ENCODE peak calls at places on chromosomes 12 and 14, in five cellular contexts. One of them, this sample, is unnamed.
A peak's percentile ranks its signal among the peaks of the same experiment; 100 is the strongest.

GRCh38 chr12:132403636-132404434 is 74.4 kb upstream of the GALNT9 start:
- DNase-seq in Peyer's patch: no peak
- DNase-seq in tibial nerve: no peak
- DNase-seq in spleen: no peak
- DNase-seq in heart left ventricle: peak; percentile 54
- DNase-seq in this sample: no peak

GRCh38 chr12:1791104-1791927 is 29.0 kb upstream of the LRTM2 start:
- DNase-seq in heart left ventricle: no peak
- DNase-seq in tibial nerve: peak; percentile 64
- DNase-seq in Peyer's patch: peak; percentile 90
- DNase-seq in spleen: peak; percentile 85
- DNase-seq in this sample: peak; percentile 87

GRCh38 chr14:39006721-39007410 is 96.2 kb downstream of the SEC23A start:
- DNase-seq in tibial nerve: no peak
- DNase-seq in Peyer's patch: no peak
- DNase-seq in spleen: no peak
- DNase-seq in heart left ventricle: no peak
- DNase-seq in this sample: no peak

GRCh38 chr14:104685216-104685997 is 4.0 kb upstream of the INF2 start:
- DNase-seq in spleen: no peak
- DNase-seq in heart left ventricle: peak; percentile 55
- DNase-seq in Peyer's patch: no peak
- DNase-seq in tibial nerve: no peak
- DNase-seq in this sample: no peak

GRCh38 chr14:65927871-65928270 is 515.3 kb downstream of the FUT8 start:
- DNase-seq in spleen: peak; percentile 82
- DNase-seq in Peyer's patch: peak; percentile 79
- DNase-seq in heart left ventricle: no peak
- DNase-seq in tibial nerve: no peak
- DNase-seq in this sample: peak; percentile 44

GRCh38 chr12:22598141-22598762 is 26.7 kb upstream of the ETNK1 start:
- DNase-seq in spleen: no peak
- DNase-seq in heart left ventricle: no peak
- DNase-seq in tibial nerve: no peak
- DNase-seq in Peyer's patch: no peak
- DNase-seq in this sample: no peak

GRCh38 chr12:85657251-85657650 is 179.0 kb downstream of the RASSF9 start:
- DNase-seq in spleen: no peak
- DNase-seq in heart left ventricle: no peak
- DNase-seq in tibial nerve: no peak
- DNase-seq in Peyer's patch: no peak
- DNase-seq in this sample: no peak

GRCh38 chr12:130714091-130714590 is 2.0 kb downstream of the RIMBP2 start:
- DNase-seq in Peyer's patch: peak; percentile 34
- DNase-seq in tibial nerve: no peak
- DNase-seq in heart left ventricle: peak; percentile 37
- DNase-seq in spleen: no peak
- DNase-seq in this sample: no peak

GRCh38 chr12:124504273-124505000 is 63.0 kb downstream of the NCOR2 start:
- DNase-seq in tibial nerve: no peak
- DNase-seq in spleen: no peak
- DNase-seq in Peyer's patch: no peak
- DNase-seq in heart left ventricle: peak; percentile 48
- DNase-seq in this sample: no peak

GRCh38 chr14:53391631-53392030 is 238.5 kb upstream of the DDHD1 start:
- DNase-seq in Peyer's patch: no peak
- DNase-seq in spleen: no peak
- DNase-seq in heart left ventricle: no peak
- DNase-seq in tibial nerve: no peak
- DNase-seq in this sample: no peak

GRCh38 chr12:39145175-39145999 is 240.0 kb upstream of the CPNE8 start:
- DNase-seq in Peyer's patch: peak; percentile 70
- DNase-seq in spleen: peak; percentile 72
- DNase-seq in tibial nerve: peak; percentile 30
- DNase-seq in heart left ventricle: peak; percentile 72
- DNase-seq in this sample: peak; percentile 48

GRCh38 chr14:86430807-86431206 is 900.9 kb downstream of the FLRT2 start:
- DNase-seq in Peyer's patch: no peak
- DNase-seq in heart left ventricle: no peak
- DNase-seq in spleen: no peak
- DNase-seq in tibial nerve: no peak
- DNase-seq in this sample: no peak

GRCh38 chr14:64702493-64703392 is 1.5 kb upstream of the PLEKHG3 start:
- DNase-seq in tibial nerve: no peak
- DNase-seq in spleen: peak; percentile 77
- DNase-seq in heart left ventricle: no peak
- DNase-seq in Peyer's patch: peak; percentile 75
- DNase-seq in this sample: no peak

GRCh38 chr12:1117371-1117770 is 126.3 kb downstream of the ERC1 start:
- DNase-seq in heart left ventricle: no peak
- DNase-seq in spleen: no peak
- DNase-seq in Peyer's patch: no peak
- DNase-seq in tibial nerve: no peak
- DNase-seq in this sample: no peak

GRCh38 chr14:92951912-92952471 is 29.0 kb downstream of the CHGA start:
- DNase-seq in tibial nerve: peak; percentile 78
- DNase-seq in spleen: peak; percentile 95
- DNase-seq in Peyer's patch: peak; percentile 91
- DNase-seq in heart left ventricle: peak; percentile 87
- DNase-seq in this sample: peak; percentile 84

GRCh38 chr12:74836567-74836966 is 298.9 kb downstream of the ATXN7L3B start:
- DNase-seq in spleen: no peak
- DNase-seq in heart left ventricle: no peak
- DNase-seq in Peyer's patch: no peak
- DNase-seq in tibial nerve: no peak
- DNase-seq in this sample: no peak

GRCh38 chr14:79584679-79585078 is 626.6 kb downstream of the DIO2 start:
- DNase-seq in tibial nerve: no peak
- DNase-seq in Peyer's patch: no peak
- DNase-seq in spleen: no peak
- DNase-seq in heart left ventricle: no peak
- DNase-seq in this sample: no peak

GRCh38 chr14:50768220-50768619 is 62.7 kb downstream of the NIN start:
- DNase-seq in Peyer's patch: no peak
- DNase-seq in tibial nerve: no peak
- DNase-seq in spleen: no peak
- DNase-seq in heart left ventricle: no peak
- DNase-seq in this sample: peak; percentile 32

GRCh38 chr12:28708918-28709371 is 440.1 kb upstream of the FAR2 start:
- DNase-seq in Peyer's patch: no peak
- DNase-seq in spleen: no peak
- DNase-seq in heart left ventricle: no peak
- DNase-seq in tibial nerve: peak; percentile 13
- DNase-seq in this sample: no peak

DNA sequence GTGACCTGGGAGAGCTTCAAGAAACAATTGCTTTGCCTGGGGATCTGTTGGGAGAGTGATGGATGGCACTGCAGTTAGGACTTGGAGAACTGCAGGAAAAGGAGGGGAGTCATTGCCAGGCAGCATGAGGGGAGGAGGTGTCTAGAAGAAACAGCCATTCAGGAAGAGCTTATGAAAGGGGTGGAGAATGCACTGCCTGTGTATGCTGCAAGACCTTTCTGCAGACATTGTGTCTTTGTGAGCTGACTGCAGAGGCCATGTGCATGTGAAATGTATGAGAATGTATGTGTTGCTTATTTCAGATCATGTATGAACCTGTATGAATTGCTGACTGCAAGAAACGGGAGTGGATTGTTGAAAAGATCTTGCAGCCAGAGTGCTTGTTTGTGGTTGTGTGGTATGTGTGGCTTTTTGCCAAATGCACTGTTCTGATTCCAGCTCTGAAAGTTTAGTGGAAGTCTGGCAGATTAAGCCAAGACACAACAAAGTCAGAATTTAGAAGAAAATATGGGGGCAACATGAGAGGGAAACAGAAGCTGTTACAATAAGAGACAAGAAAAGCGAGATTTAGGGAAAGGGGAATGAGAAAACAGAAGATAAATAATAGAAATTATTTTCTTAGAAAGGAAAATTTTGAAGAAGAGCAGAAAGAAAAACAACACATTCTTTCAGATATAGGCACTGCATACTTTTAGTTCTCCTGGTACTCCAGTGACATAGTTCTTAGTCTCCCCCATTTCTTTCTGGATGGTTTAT is 9.8 kb upstream of the RIMKLB start:
- DNase-seq in spleen: no peak
- DNase-seq in heart left ventricle: no peak
- DNase-seq in Peyer's patch: no peak
- DNase-seq in tibial nerve: no peak
- DNase-seq in this sample: peak; percentile 27
- TF ChIP-seq POLR2A in spleen: no peak
- TF ChIP-seq POLR2A in heart left ventricle: no peak
- TF ChIP-seq POLR2A in Peyer's patch: no peak
- TF ChIP-seq POLR2A in tibial nerve: no peak
- TF ChIP-seq POLR2A in this sample: no peak

GRCh38 chr12:57433370-57433769 is 1.2 kb upstream of the INHBC start:
- DNase-seq in Peyer's patch: no peak
- DNase-seq in spleen: no peak
- DNase-seq in heart left ventricle: no peak
- DNase-seq in tibial nerve: no peak
- DNase-seq in this sample: no peak

GRCh38 chr12:57429473-57430116 is 1.2 kb downstream of the R3HDM2 start:
- DNase-seq in Peyer's patch: peak; percentile 34
- DNase-seq in tibial nerve: no peak
- DNase-seq in spleen: no peak
- DNase-seq in heart left ventricle: no peak
- DNase-seq in this sample: peak; percentile 69

GRCh38 chr12:57428965-57429364 is 1.9 kb downstream of the R3HDM2 start:
- DNase-seq in heart left ventricle: no peak
- DNase-seq in Peyer's patch: peak; percentile 17
- DNase-seq in spleen: no peak
- DNase-seq in tibial nerve: no peak
- DNase-seq in this sample: no peak

GRCh38 chr12:57430117-57430930 is 519 bp downstream of the R3HDM2 start:
- DNase-seq in Peyer's patch: peak; percentile 72
- DNase-seq in heart left ventricle: peak; percentile 78
- DNase-seq in tibial nerve: no peak
- DNase-seq in spleen: peak; percentile 92
- DNase-seq in this sample: peak; percentile 89

DNA sequence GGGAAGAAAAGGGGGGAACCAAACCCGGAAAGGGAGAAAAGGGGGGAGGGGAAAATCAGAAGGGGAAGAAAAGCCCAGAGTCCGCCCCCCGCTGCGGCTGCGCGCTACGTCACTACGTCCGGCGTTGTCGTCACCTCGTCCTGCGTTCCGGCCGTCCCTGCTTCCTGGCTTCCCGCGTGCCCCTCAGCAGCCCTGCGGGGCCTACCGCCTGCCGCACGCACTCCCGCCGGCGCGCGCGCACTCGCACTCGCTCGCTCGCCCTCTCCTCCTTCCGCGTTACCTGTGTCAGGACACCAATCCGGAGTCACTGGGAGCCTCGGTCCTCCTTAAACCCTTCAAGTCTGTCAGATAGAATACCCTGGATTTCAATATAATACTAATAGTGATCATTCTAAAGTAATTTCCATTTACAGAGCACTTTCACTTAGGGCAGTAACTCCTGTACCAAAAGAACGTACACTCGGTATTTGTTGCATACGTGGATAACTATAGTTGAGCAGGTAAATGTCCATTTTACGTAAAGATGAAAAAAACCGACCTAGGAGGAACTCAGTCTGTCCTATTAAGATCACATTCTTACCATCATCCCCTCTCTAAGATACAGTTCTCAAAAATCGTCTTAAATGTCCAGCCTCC is at the start of gene R3HDM2:
- DNase-seq in spleen: peak; percentile 99
- DNase-seq in heart left ventricle: peak; percentile 98
- DNase-seq in tibial nerve: peak; percentile 86
- DNase-seq in Peyer's patch: peak; percentile 98
- DNase-seq in this sample: peak; percentile 97
- TF ChIP-seq POLR2A in spleen: peak; percentile 94
- TF ChIP-seq POLR2A in heart left ventricle: no peak
- TF ChIP-seq POLR2A in tibial nerve: peak; percentile 87
- TF ChIP-seq POLR2A in Peyer's patch: peak; percentile 90
- TF ChIP-seq POLR2A in this sample: peak; percentile 98

DNA sequence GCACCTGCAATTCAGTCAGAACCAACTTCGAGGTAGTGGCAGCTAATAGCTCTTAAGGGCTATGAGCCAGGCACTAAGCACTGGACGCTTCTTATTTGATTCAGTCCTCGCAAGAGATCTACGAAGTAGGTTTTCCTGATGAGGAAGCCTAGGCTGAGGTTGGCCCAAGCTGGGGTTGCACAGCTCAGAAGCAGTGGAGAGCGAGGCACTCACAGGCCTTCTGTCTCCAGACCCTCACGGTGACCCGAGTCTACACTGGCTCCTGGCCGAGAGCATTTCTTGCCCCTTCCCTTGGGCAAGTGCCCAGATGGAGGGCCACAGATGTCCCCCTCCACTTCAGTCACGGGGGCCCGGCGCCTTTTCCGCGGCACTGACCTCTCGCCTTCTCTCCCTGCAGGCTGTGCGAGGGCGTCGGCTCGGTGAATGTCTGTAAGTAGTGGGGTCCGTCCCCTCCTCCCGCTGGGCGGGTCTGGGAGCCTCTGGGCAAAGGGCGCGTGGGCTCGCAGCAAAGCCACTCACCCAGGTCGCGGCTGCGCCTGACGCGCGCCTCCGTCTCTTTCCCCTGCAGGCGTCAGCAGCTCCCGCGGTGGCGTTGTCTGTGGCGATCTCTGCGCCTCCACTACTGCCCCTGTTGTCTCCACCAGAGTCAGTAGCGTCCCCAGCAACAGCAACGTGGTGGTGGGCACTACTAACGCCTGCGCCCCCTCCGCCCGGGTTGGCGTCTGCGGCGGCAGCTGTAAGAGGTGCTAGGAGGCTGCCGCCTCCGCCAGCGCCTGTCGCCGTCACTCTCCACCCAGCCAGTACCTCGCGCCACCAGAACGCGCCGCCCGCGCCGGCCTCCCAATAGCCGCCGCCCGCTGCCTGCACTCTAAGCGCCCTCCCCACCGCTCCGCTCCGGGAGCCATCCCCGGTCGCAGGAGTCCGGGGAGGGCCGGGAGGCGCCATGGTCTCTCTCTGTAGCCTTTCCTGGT is 13.1 kb downstream of the KRT83 start:
- DNase-seq in spleen: peak; percentile 76
- DNase-seq in tibial nerve: no peak
- DNase-seq in heart left ventricle: no peak
- DNase-seq in Peyer's patch: peak; percentile 53
- DNase-seq in this sample: peak; percentile 7
- TF ChIP-seq POLR2A in spleen: no peak
- TF ChIP-seq POLR2A in tibial nerve: no peak
- TF ChIP-seq POLR2A in heart left ventricle: no peak
- TF ChIP-seq POLR2A in Peyer's patch: no peak
- TF ChIP-seq POLR2A in this sample: no peak

GRCh38 chr14:103528158-103528511 is 861 bp upstream of the TRMT61A start:
- DNase-seq in spleen: no peak
- DNase-seq in Peyer's patch: no peak
- DNase-seq in tibial nerve: no peak
- DNase-seq in heart left ventricle: peak; percentile 63
- DNase-seq in this sample: no peak

GRCh38 chr14:103527408-103528157 is 1.4 kb upstream of the TRMT61A start:
- DNase-seq in spleen: no peak
- DNase-seq in tibial nerve: no peak
- DNase-seq in Peyer's patch: peak; percentile 74
- DNase-seq in heart left ventricle: no peak
- DNase-seq in this sample: no peak

GRCh38 chr14:103529383-103530365 is 678 bp downstream of the TRMT61A start:
- DNase-seq in spleen: peak; percentile 81
- DNase-seq in Peyer's patch: no peak
- DNase-seq in tibial nerve: no peak
- DNase-seq in heart left ventricle: peak; percentile 65
- DNase-seq in this sample: peak; percentile 39

GRCh38 chr14:103530390-103530789 is 1.4 kb downstream of the TRMT61A start:
- DNase-seq in tibial nerve: no peak
- DNase-seq in spleen: peak; percentile 76
- DNase-seq in heart left ventricle: no peak
- DNase-seq in Peyer's patch: no peak
- DNase-seq in this sample: peak; percentile 61

GRCh38 chr14:103528512-103529382 is at the start of gene TRMT61A:
- DNase-seq in Peyer's patch: peak; percentile 93
- DNase-seq in heart left ventricle: peak; percentile 95
- DNase-seq in spleen: peak; percentile 93
- DNase-seq in tibial nerve: peak; percentile 84
- DNase-seq in this sample: peak; percentile 89
- TF ChIP-seq POLR2A in Peyer's patch: peak; percentile 20
- TF ChIP-seq POLR2A in heart left ventricle: no peak
- TF ChIP-seq POLR2A in spleen: no peak
- TF ChIP-seq POLR2A in tibial nerve: no peak
- TF ChIP-seq POLR2A in this sample: no peak

This sample was measured in erythroblast.